ENCODE peak calls at places on chromosome 2, in seven cellular contexts. V is fibroblast of pulmonary artery; I is Calu3; T is fibroblast of the aortic adventitia; M is RWPE1; L is GM23338; X is CD8-positive, alpha-beta T cell. R is an unnamed sample.

GRCh38 chr2:75833386-75833785 is 122.7 kb upstream of the GCFC2 start:
- DNase-seq in I (no peak), M (no peak), T (no peak), V (no peak), X (no peak), L (no peak), R (no peak)

GRCh38 chr2:47227532-47228166 is 72.5 kb upstream of the STPG4 start:
- DNase-seq in I (no peak), T (no peak), M (no peak), V (no peak), X (no peak), L (no peak), R (no peak)

GRCh38 chr2:226995625-226996041 is 159.8 kb downstream of the RHBDD1 start:
- DNase-seq in L (no peak), I (no peak), M (peak), X (no peak), V (peak), T (peak), R (no peak)

GRCh38 chr2:4219571-4219970 is 516.2 kb downstream of the DCDC2C start:
- DNase-seq in V (no peak), L (no peak), T (no peak), I (no peak), X (no peak), M (no peak), R (no peak)

GRCh38 chr2:101223814-101224231 is 28.9 kb upstream of the CNOT11 start:
- DNase-seq in M (no peak), T (no peak), L (no peak), I (no peak), V (no peak), X (peak), R (no peak)

GRCh38 chr2:47737191-47737975 is 45.6 kb upstream of the MSH6 start:
- DNase-seq in T (no peak), V (peak), M (no peak), I (no peak), L (no peak), X (no peak), R (no peak)

GRCh38 chr2:84741182-84741822 is 139.6 kb downstream of the TRABD2A start:
- DNase-seq in I (peak), T (peak), V (peak), M (no peak), X (peak), L (peak), R (no peak)

GRCh38 chr2:8522682-8523081 is 159.2 kb upstream of the ID2 start:
- DNase-seq in V (no peak), I (no peak), X (no peak), L (no peak), T (no peak), M (no peak), R (no peak)

GRCh38 chr2:101900375-101900774 is 91.4 kb upstream of the IL1R2 start:
- DNase-seq in I (no peak), M (peak), X (no peak), L (no peak), V (no peak), T (no peak), R (no peak)

GRCh38 chr2:127165539-127165935 is 54.6 kb downstream of the CYP27C1 start:
- DNase-seq in L (no peak), T (no peak), X (no peak), I (peak), M (no peak), V (no peak), R (no peak)

GRCh38 chr2:167548396-167548795 is 660.1 kb downstream of the XIRP2 start:
- DNase-seq in V (no peak), M (no peak), X (no peak), L (no peak), I (no peak), T (no peak), R (no peak)

GRCh38 chr2:167553635-167554034 is 665.4 kb downstream of the XIRP2 start:
- DNase-seq in X (no peak), I (no peak), V (no peak), T (no peak), L (no peak), M (no peak), R (no peak)

GRCh38 chr2:167551411-167551810 is 663.1 kb downstream of the XIRP2 start:
- DNase-seq in L (no peak), X (no peak), I (no peak), V (no peak), T (no peak), M (no peak), R (no peak)

GRCh38 chr2:167544602-167545001 is 656.3 kb downstream of the XIRP2 start:
- DNase-seq in I (no peak), M (no peak), V (no peak), T (no peak), X (no peak), L (no peak), R (no peak)

GRCh38 chr2:167550448-167550847 is 662.2 kb downstream of the XIRP2 start:
- DNase-seq in T (no peak), X (no peak), I (no peak), L (peak), M (peak), V (peak), R (no peak)
- TF ChIP-seq CTCF in T (peak), X (no peak), I (peak), L (peak), M (no peak), V (peak), R (no peak)

GRCh38 chr2:216877085-216877484 is 17.2 kb upstream of the TNP1 start:
- DNase-seq in T (no peak), X (no peak), L (no peak), M (no peak), V (peak), I (no peak), R (no peak)
- TF ChIP-seq CTCF in T (peak), X (no peak), L (peak), M (no peak), V (peak), I (no peak), R (no peak)

GRCh38 chr2:188765522-188765921 is 208.7 kb upstream of the COL3A1 start:
- DNase-seq in T (peak), M (peak), V (peak), X (no peak), I (peak), L (peak), R (peak)
- TF ChIP-seq CTCF in T (peak), M (no peak), V (peak), X (no peak), I (no peak), L (peak), R (peak)

GRCh38 chr2:188519133-188519532 is 227.5 kb downstream of the GULP1 start:
- DNase-seq in I (no peak), V (peak), X (no peak), M (no peak), T (peak), L (no peak), R (no peak)
- TF ChIP-seq CTCF in I (no peak), V (no peak), X (no peak), M (no peak), T (no peak), L (no peak), R (no peak)

GRCh38 chr2:175181104-175181876 is at the start of gene ATP5MC3:
- DNase-seq in M (peak), L (peak), I (peak), V (peak), X (peak), T (peak), R (peak)
- TF ChIP-seq CTCF in M (peak), L (no peak), I (no peak), V (peak), X (no peak), T (peak), R (no peak)

DNA sequence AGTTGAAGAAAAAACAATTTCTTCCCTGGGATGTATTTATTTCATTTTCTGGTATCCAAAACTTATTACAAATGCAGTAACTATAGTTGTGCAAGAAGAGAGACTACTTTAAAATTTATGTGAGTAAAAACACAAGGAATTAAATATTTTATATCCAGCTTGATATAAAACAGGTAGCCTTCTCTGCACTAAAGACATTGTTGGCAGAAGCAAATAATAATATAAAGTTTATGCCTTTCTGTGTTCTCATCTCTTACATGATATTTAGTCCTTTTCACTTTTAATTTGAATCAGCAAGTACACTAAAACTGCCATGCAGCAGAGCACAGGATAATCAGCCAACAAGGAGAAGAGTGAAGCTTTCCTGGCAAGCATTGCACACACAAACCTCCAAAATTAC is 352.7 kb downstream of the ARL6IP6 start:
- DNase-seq in M (no peak), L (no peak), X (no peak), I (no peak), T (no peak), V (no peak), R (no peak)
- TF ChIP-seq CTCF in M (no peak), L (no peak), X (no peak), I (no peak), T (no peak), V (no peak), R (no peak)